ENCODE peak calls at places on chromosome 3, in five cellular contexts. P is K562, M is IMR-90, Z is H1, I is HepG2. E is an unnamed sample.

GRCh38 chr3:196268270-196269163 is 19.0 kb downstream of the PCYT1A start:
- DNase-seq in P (peak; percentile 55), M (peak; percentile 75), Z (peak; percentile 31), I (no peak), E (no peak)

GRCh38 chr3:132262956-132263355 is 54.3 kb upstream of the ACP3 start:
- DNase-seq in P (no peak), M (no peak), Z (no peak), I (no peak), E (no peak)

GRCh38 chr3:57949344-57949743 is 58.9 kb upstream of the FLNB start:
- DNase-seq in P (no peak), M (no peak), Z (no peak), I (no peak), E (no peak)

GRCh38 chr3:126544596-126545281 is 14.0 kb downstream of the C3orf22 start:
- DNase-seq in P (no peak), M (no peak), Z (no peak), I (no peak), E (no peak)

GRCh38 chr3:21446027-21446426 is 305.0 kb downstream of the ZNF385D start:
- DNase-seq in P (no peak), M (no peak), Z (no peak), I (no peak), E (no peak)

GRCh38 chr3:66763294-66763693 is 234.8 kb upstream of the KBTBD8 start:
- DNase-seq in P (no peak), M (peak; percentile 90), Z (no peak), I (no peak), E (no peak)

GRCh38 chr3:89098964-89099585 is 8.3 kb upstream of the EPHA3 start:
- DNase-seq in P (peak; percentile 34), M (peak; percentile 56), Z (no peak), I (peak; percentile 31), E (peak; percentile 54)

GRCh38 chr3:162142511-162142910 is 645.9 kb downstream of the OTOL1 start:
- DNase-seq in P (no peak), M (peak; percentile 70), Z (no peak), I (no peak), E (no peak)

GRCh38 chr3:171383206-171384018 is 76.8 kb downstream of the TNIK start:
- DNase-seq in P (no peak), M (peak; percentile 47), Z (no peak), I (no peak), E (no peak)

GRCh38 chr3:11846281-11847034 is at the start of gene TAMM41:
- DNase-seq in P (peak; percentile 98), M (peak; percentile 87), Z (peak; percentile 50), I (peak; percentile 78), E (peak; percentile 96)

GRCh38 chr3:32681811-32682210 is 3.2 kb upstream of the CNOT10 start:
- DNase-seq in P (no peak), M (no peak), Z (no peak), I (no peak), E (peak; percentile 14)

GRCh38 chr3:8486945-8487344 is 14.7 kb upstream of the LMCD1 start:
- DNase-seq in P (no peak), M (no peak), Z (no peak), I (peak; percentile 94), E (no peak)

GRCh38 chr3:4421121-4421520 is 45.9 kb downstream of the SUMF1 start:
- DNase-seq in P (peak; percentile 60), M (peak; percentile 83), Z (no peak), I (no peak), E (peak; percentile 19)

GRCh38 chr3:168620854-168621253 is 525.1 kb upstream of the GOLIM4 start:
- DNase-seq in P (no peak), M (no peak), Z (peak; percentile 21), I (peak; percentile 41), E (peak; percentile 0)

GRCh38 chr3:101829066-101829830 is 20.1 kb upstream of the NFKBIZ start:
- DNase-seq in P (no peak), M (peak; percentile 85), Z (no peak), I (no peak), E (no peak)

GRCh38 chr3:127768346-127769008 is 53.8 kb downstream of the MGLL start:
- DNase-seq in P (no peak), M (peak; percentile 99), Z (no peak), I (no peak), E (peak; percentile 57)

GRCh38 chr3:15614958-15615357 is 13.4 kb downstream of the BTD start:
- DNase-seq in P (no peak), M (no peak), Z (no peak), I (no peak), E (no peak)

GRCh38 chr3:32089476-32089875 is 16.9 kb upstream of the GPD1L start:
- DNase-seq in P (no peak), M (no peak), Z (no peak), I (no peak), E (no peak)

GRCh38 chr3:184524981-184525336 is 36.6 kb upstream of the EPHB3 start:
- DNase-seq in P (no peak), M (no peak), Z (no peak), I (no peak), E (no peak)

GRCh38 chr3:156745766-156746165 is 71.4 kb downstream of the TIPARP start:
- DNase-seq in P (no peak), M (no peak), Z (no peak), I (no peak), E (no peak)

GRCh38 chr3:192514081-192514753 is 213.1 kb downstream of the FGF12 start:
- DNase-seq in P (peak; percentile 2), M (no peak), Z (no peak), I (no peak), E (peak; percentile 9)

GRCh38 chr3:10996345-10997050 is 4.0 kb downstream of the SLC6A1 start:
- DNase-seq in P (no peak), M (no peak), Z (no peak), I (no peak), E (no peak)

GRCh38 chr3:53286727-53287412 is 31.0 kb upstream of the TKT start:
- DNase-seq in P (no peak), M (peak; percentile 76), Z (no peak), I (no peak), E (no peak)

GRCh38 chr3:188282871-188283270 is 128.9 kb downstream of the LPP start:
- DNase-seq in P (no peak), M (no peak), Z (no peak), I (no peak), E (no peak)

GRCh38 chr3:187740446-187741399 is 4.5 kb downstream of the BCL6 start:
- DNase-seq in P (peak; percentile 69), M (peak; percentile 72), Z (no peak), I (no peak), E (peak; percentile 42)

GRCh38 chr3:106534206-106534605 is 665.4 kb upstream of the CBLB start:
- DNase-seq in P (no peak), M (peak; percentile 35), Z (no peak), I (no peak), E (no peak)

GRCh38 chr3:184477940-184478339 is 83.6 kb upstream of the EPHB3 start:
- DNase-seq in P (no peak), M (no peak), Z (no peak), I (no peak), E (no peak)

GRCh38 chr3:127113571-127113891 is 79.4 kb upstream of the PRR23E start:
- DNase-seq in P (no peak), M (no peak), Z (no peak), I (peak; percentile 95), E (no peak)

GRCh38 chr3:52153389-52154096 is 680 bp downstream of the POC1A start:
- DNase-seq in P (peak; percentile 61), M (peak; percentile 11), Z (peak; percentile 46), I (peak; percentile 48), E (peak; percentile 43)

GRCh38 chr3:148079370-148079769 is 618.3 kb upstream of the AGTR1 start:
- DNase-seq in P (no peak), M (no peak), Z (no peak), I (no peak), E (no peak)

GRCh38 chr3:17340261-17340660 is 402.2 kb downstream of the TBC1D5 start:
- DNase-seq in P (no peak), M (no peak), Z (no peak), I (no peak), E (no peak)

GRCh38 chr3:9784876-9785443 is 7.3 kb downstream of the TADA3 start:
- DNase-seq in P (no peak), M (no peak), Z (no peak), I (no peak), E (no peak)

GRCh38 chr3:86814918-86815655 is 175.9 kb downstream of the VGLL3 start:
- DNase-seq in P (no peak), M (peak; percentile 51), Z (peak; percentile 19), I (no peak), E (no peak)

GRCh38 chr3:29202368-29202767 is 78.5 kb upstream of the RBMS3 start:
- DNase-seq in P (no peak), M (peak; percentile 76), Z (no peak), I (no peak), E (no peak)

DNA sequence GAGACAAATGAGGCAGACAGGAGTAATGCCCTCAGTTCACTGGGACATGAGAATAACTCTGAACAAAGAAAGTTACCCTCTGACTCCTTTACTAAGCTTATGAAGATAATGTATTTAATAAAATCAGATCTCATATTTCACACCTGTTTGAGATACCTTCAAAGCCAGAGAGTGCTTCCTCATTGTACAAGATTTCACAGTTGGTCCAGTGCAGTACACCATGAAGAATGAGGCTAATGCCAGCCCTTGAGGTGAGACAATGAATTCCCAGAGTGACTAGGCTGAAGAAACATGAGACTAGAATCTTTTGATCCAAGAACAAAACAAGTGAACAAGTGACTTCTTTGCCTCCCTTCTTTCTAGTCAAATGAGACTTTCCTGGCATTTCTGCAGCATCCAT is 1133.8 kb downstream of the TUSC7 start:
- DNase-seq in P (no peak), M (no peak), Z (no peak), I (no peak), E (no peak)
- TF ChIP-seq USF2 in P (no peak), M (no peak), Z (no peak), I (no peak), E (no peak)

GRCh38 chr3:49377483-49377882 is 19.3 kb upstream of the GPX1 start:
- DNase-seq in P (peak; percentile 17), M (peak; percentile 38), Z (no peak), I (no peak), E (no peak)
- TF ChIP-seq MAFK in P (no peak), M (no peak), Z (no peak), I (no peak), E (no peak)

DNA sequence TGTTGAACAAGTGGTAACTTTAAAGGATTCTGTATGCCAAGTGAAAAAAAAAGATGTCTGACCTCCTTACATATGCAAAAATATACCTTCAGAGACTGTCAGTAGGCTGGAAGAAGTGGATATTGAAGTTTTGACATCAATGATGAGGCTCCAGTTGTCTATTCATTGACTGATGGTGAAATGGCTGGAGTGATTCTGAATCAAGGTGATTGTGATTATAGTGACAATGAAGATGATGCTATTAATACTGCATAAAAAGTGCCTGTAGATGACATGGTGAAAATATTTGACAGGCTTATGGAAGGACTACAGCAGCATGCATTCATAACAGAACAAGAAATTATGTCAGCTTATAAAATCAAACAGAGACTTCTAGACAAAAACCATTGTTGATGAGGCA is 4.1 kb downstream of the CCR8 start:
- DNase-seq in P (no peak), M (no peak), Z (no peak), I (no peak), E (no peak)
- TF ChIP-seq USF2 in P (no peak), M (no peak), Z (no peak), I (no peak), E (no peak)

DNA sequence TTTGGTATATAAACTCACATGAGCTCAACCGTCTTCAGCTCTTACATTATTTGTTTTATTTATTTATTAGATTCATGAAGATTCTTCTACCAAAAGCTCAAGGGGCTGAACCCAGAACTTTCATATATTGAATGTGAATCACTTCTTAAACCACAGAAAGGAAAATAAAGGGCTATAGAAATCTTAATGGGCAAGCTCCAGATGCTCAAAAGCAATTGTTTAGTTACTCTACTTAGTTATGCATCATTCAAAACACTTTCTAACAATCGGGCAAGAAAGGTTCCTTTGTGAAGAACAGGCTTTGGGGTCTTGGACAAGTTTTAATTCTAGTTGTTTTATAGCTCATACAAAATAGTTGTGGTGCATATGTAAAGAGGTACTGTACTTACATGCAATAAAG is 380.2 kb downstream of the TIGIT start:
- DNase-seq in P (no peak), M (peak; percentile 70), Z (no peak), I (no peak), E (no peak)
- TF ChIP-seq MAFK in P (no peak), M (no peak), Z (no peak), I (no peak), E (no peak)

E was measured in A549.